ENCODE peak calls at places on chromosome 6, in nine cellular contexts. One of them, this sample, is unnamed.

GRCh38 chr6:12962529-12962928 is 246.0 kb downstream of the PHACTR1 start:
- DNase-seq in hippocampal formation: no peak
- DNase-seq in SK-MEL-5: no peak
- DNase-seq in activated B cell treated with CpG ODN at 0.5 μM for 24 hours: no peak
- DNase-seq in left cardiac atrium: no peak
- DNase-seq in T-helper 1 cell: no peak
- DNase-seq in HEK293T: no peak
- DNase-seq in EL: no peak
- DNase-seq in heart left ventricle: no peak
- DNase-seq in this sample: no peak

GRCh38 chr6:158751842-158752424 is 67.2 kb downstream of the EZR start:
- DNase-seq in hippocampal formation: no peak
- DNase-seq in SK-MEL-5: no peak
- DNase-seq in activated B cell treated with CpG ODN at 0.5 μM for 24 hours: no peak
- DNase-seq in left cardiac atrium: no peak
- DNase-seq in T-helper 1 cell: no peak
- DNase-seq in HEK293T: no peak
- DNase-seq in EL: no peak
- DNase-seq in heart left ventricle: no peak
- DNase-seq in this sample: no peak

GRCh38 chr6:17842014-17842776 is 135.5 kb upstream of the NUP153 start:
- DNase-seq in hippocampal formation: no peak
- DNase-seq in SK-MEL-5: peak; percentile 35
- DNase-seq in activated B cell treated with CpG ODN at 0.5 μM for 24 hours: no peak
- DNase-seq in left cardiac atrium: no peak
- DNase-seq in T-helper 1 cell: no peak
- DNase-seq in HEK293T: no peak
- DNase-seq in EL: no peak
- DNase-seq in heart left ventricle: no peak
- DNase-seq in this sample: no peak

GRCh38 chr6:79334674-79335073 is 100.2 kb upstream of the HMGN3 start:
- DNase-seq in hippocampal formation: no peak
- DNase-seq in SK-MEL-5: no peak
- DNase-seq in activated B cell treated with CpG ODN at 0.5 μM for 24 hours: no peak
- DNase-seq in left cardiac atrium: no peak
- DNase-seq in T-helper 1 cell: no peak
- DNase-seq in HEK293T: no peak
- DNase-seq in EL: no peak
- DNase-seq in heart left ventricle: no peak
- DNase-seq in this sample: no peak

GRCh38 chr6:43274916-43275597 is 23.0 kb upstream of the SLC22A7 start:
- DNase-seq in hippocampal formation: no peak
- DNase-seq in SK-MEL-5: no peak
- DNase-seq in activated B cell treated with CpG ODN at 0.5 μM for 24 hours: peak; percentile 55
- DNase-seq in left cardiac atrium: no peak
- DNase-seq in T-helper 1 cell: no peak
- DNase-seq in HEK293T: no peak
- DNase-seq in EL: no peak
- DNase-seq in heart left ventricle: no peak
- DNase-seq in this sample: no peak

GRCh38 chr6:166954118-166954713 is 2.1 kb downstream of the RNASET2 start:
- DNase-seq in hippocampal formation: no peak
- DNase-seq in SK-MEL-5: no peak
- DNase-seq in activated B cell treated with CpG ODN at 0.5 μM for 24 hours: no peak
- DNase-seq in left cardiac atrium: no peak
- DNase-seq in T-helper 1 cell: no peak
- DNase-seq in HEK293T: no peak
- DNase-seq in EL: no peak
- DNase-seq in heart left ventricle: no peak
- DNase-seq in this sample: no peak

GRCh38 chr6:120826253-120826652 is 508.0 kb downstream of the TBC1D32 start:
- DNase-seq in hippocampal formation: no peak
- DNase-seq in SK-MEL-5: peak; percentile 47
- DNase-seq in activated B cell treated with CpG ODN at 0.5 μM for 24 hours: no peak
- DNase-seq in left cardiac atrium: peak; percentile 14
- DNase-seq in T-helper 1 cell: no peak
- DNase-seq in HEK293T: peak; percentile 49
- DNase-seq in EL: no peak
- DNase-seq in heart left ventricle: no peak
- DNase-seq in this sample: no peak

GRCh38 chr6:135525550-135525949 is 28.0 kb upstream of the AHI1 start:
- DNase-seq in hippocampal formation: no peak
- DNase-seq in SK-MEL-5: no peak
- DNase-seq in activated B cell treated with CpG ODN at 0.5 μM for 24 hours: no peak
- DNase-seq in left cardiac atrium: no peak
- DNase-seq in T-helper 1 cell: no peak
- DNase-seq in HEK293T: no peak
- DNase-seq in EL: no peak
- DNase-seq in heart left ventricle: no peak
- DNase-seq in this sample: no peak

GRCh38 chr6:78861509-78861908 is 5.8 kb upstream of the IRAK1BP1 start:
- DNase-seq in hippocampal formation: no peak
- DNase-seq in SK-MEL-5: no peak
- DNase-seq in activated B cell treated with CpG ODN at 0.5 μM for 24 hours: no peak
- DNase-seq in left cardiac atrium: no peak
- DNase-seq in T-helper 1 cell: no peak
- DNase-seq in HEK293T: peak; percentile 7
- DNase-seq in EL: no peak
- DNase-seq in heart left ventricle: no peak
- DNase-seq in this sample: no peak

GRCh38 chr6:148818939-148819575 is 72.2 kb downstream of the UST start:
- DNase-seq in hippocampal formation: no peak
- DNase-seq in SK-MEL-5: no peak
- DNase-seq in activated B cell treated with CpG ODN at 0.5 μM for 24 hours: no peak
- DNase-seq in left cardiac atrium: no peak
- DNase-seq in T-helper 1 cell: no peak
- DNase-seq in HEK293T: no peak
- DNase-seq in EL: peak; percentile 44
- DNase-seq in heart left ventricle: no peak
- DNase-seq in this sample: no peak

GRCh38 chr6:162907876-162908481 is 180.2 kb downstream of the PACRG start:
- DNase-seq in hippocampal formation: no peak
- DNase-seq in SK-MEL-5: peak; percentile 54
- DNase-seq in activated B cell treated with CpG ODN at 0.5 μM for 24 hours: no peak
- DNase-seq in left cardiac atrium: no peak
- DNase-seq in T-helper 1 cell: no peak
- DNase-seq in HEK293T: no peak
- DNase-seq in EL: peak; percentile 32
- DNase-seq in heart left ventricle: no peak
- DNase-seq in this sample: no peak

GRCh38 chr6:50905297-50905696 is 86.6 kb downstream of the TFAP2B start:
- DNase-seq in hippocampal formation: no peak
- DNase-seq in SK-MEL-5: no peak
- DNase-seq in activated B cell treated with CpG ODN at 0.5 μM for 24 hours: no peak
- DNase-seq in left cardiac atrium: no peak
- DNase-seq in T-helper 1 cell: no peak
- DNase-seq in HEK293T: no peak
- DNase-seq in EL: no peak
- DNase-seq in heart left ventricle: no peak
- DNase-seq in this sample: no peak

GRCh38 chr6:149079456-149079855 is 238.1 kb upstream of the TAB2 start:
- DNase-seq in hippocampal formation: no peak
- DNase-seq in SK-MEL-5: no peak
- DNase-seq in activated B cell treated with CpG ODN at 0.5 μM for 24 hours: no peak
- DNase-seq in left cardiac atrium: no peak
- DNase-seq in T-helper 1 cell: no peak
- DNase-seq in HEK293T: no peak
- DNase-seq in EL: no peak
- DNase-seq in heart left ventricle: no peak
- DNase-seq in this sample: no peak

GRCh38 chr6:31350551-31350950 is 6.4 kb downstream of the HLA-B start:
- DNase-seq in hippocampal formation: no peak
- DNase-seq in SK-MEL-5: no peak
- DNase-seq in activated B cell treated with CpG ODN at 0.5 μM for 24 hours: no peak
- DNase-seq in left cardiac atrium: no peak
- DNase-seq in T-helper 1 cell: no peak
- DNase-seq in HEK293T: no peak
- DNase-seq in EL: no peak
- DNase-seq in heart left ventricle: no peak
- DNase-seq in this sample: no peak

GRCh38 chr6:36128073-36128472 is 2.2 kb upstream of the MAPK13 start:
- DNase-seq in hippocampal formation: no peak
- DNase-seq in SK-MEL-5: no peak
- DNase-seq in activated B cell treated with CpG ODN at 0.5 μM for 24 hours: no peak
- DNase-seq in left cardiac atrium: no peak
- DNase-seq in T-helper 1 cell: no peak
- DNase-seq in HEK293T: no peak
- DNase-seq in EL: no peak
- DNase-seq in heart left ventricle: no peak
- DNase-seq in this sample: no peak

GRCh38 chr6:89443658-89444057 is 10.7 kb downstream of the ANKRD6 start:
- DNase-seq in hippocampal formation: no peak
- DNase-seq in SK-MEL-5: no peak
- DNase-seq in activated B cell treated with CpG ODN at 0.5 μM for 24 hours: no peak
- DNase-seq in left cardiac atrium: no peak
- DNase-seq in T-helper 1 cell: no peak
- DNase-seq in HEK293T: no peak
- DNase-seq in EL: no peak
- DNase-seq in heart left ventricle: no peak
- DNase-seq in this sample: no peak

GRCh38 chr6:85460951-85461805 is 11.3 kb downstream of the NT5E start:
- DNase-seq in hippocampal formation: no peak
- DNase-seq in SK-MEL-5: peak; percentile 96
- DNase-seq in activated B cell treated with CpG ODN at 0.5 μM for 24 hours: no peak
- DNase-seq in left cardiac atrium: no peak
- DNase-seq in T-helper 1 cell: no peak
- DNase-seq in HEK293T: no peak
- DNase-seq in EL: peak; percentile 65
- DNase-seq in heart left ventricle: no peak
- DNase-seq in this sample: no peak

GRCh38 chr6:44537306-44538049 is 150.0 kb downstream of the CDC5L start:
- DNase-seq in hippocampal formation: no peak
- DNase-seq in SK-MEL-5: no peak
- DNase-seq in activated B cell treated with CpG ODN at 0.5 μM for 24 hours: no peak
- DNase-seq in left cardiac atrium: no peak
- DNase-seq in T-helper 1 cell: no peak
- DNase-seq in HEK293T: no peak
- DNase-seq in EL: no peak
- DNase-seq in heart left ventricle: no peak
- DNase-seq in this sample: no peak

GRCh38 chr6:142728910-142729481 is 216.0 kb downstream of the HIVEP2 start:
- DNase-seq in hippocampal formation: no peak
- DNase-seq in SK-MEL-5: no peak
- DNase-seq in activated B cell treated with CpG ODN at 0.5 μM for 24 hours: no peak
- DNase-seq in left cardiac atrium: peak; percentile 24
- DNase-seq in T-helper 1 cell: no peak
- DNase-seq in HEK293T: no peak
- DNase-seq in EL: peak; percentile 79
- DNase-seq in heart left ventricle: no peak
- DNase-seq in this sample: no peak

GRCh38 chr6:158911746-158912158 is 88.2 kb downstream of the RSPH3 start:
- DNase-seq in hippocampal formation: no peak
- DNase-seq in SK-MEL-5: no peak
- DNase-seq in activated B cell treated with CpG ODN at 0.5 μM for 24 hours: no peak
- DNase-seq in left cardiac atrium: no peak
- DNase-seq in T-helper 1 cell: no peak
- DNase-seq in HEK293T: no peak
- DNase-seq in EL: no peak
- DNase-seq in heart left ventricle: no peak
- DNase-seq in this sample: no peak

GRCh38 chr6:56819604-56820003 is 135.3 kb upstream of the BEND6 start:
- DNase-seq in hippocampal formation: no peak
- DNase-seq in SK-MEL-5: peak; percentile 55
- DNase-seq in activated B cell treated with CpG ODN at 0.5 μM for 24 hours: no peak
- DNase-seq in left cardiac atrium: no peak
- DNase-seq in T-helper 1 cell: no peak
- DNase-seq in HEK293T: no peak
- DNase-seq in EL: no peak
- DNase-seq in heart left ventricle: no peak
- DNase-seq in this sample: no peak

GRCh38 chr6:106702451-106703110 is 73.2 kb downstream of the QRSL1 start:
- DNase-seq in hippocampal formation: no peak
- DNase-seq in SK-MEL-5: no peak
- DNase-seq in activated B cell treated with CpG ODN at 0.5 μM for 24 hours: peak; percentile 30
- DNase-seq in left cardiac atrium: no peak
- DNase-seq in T-helper 1 cell: no peak
- DNase-seq in HEK293T: no peak
- DNase-seq in EL: no peak
- DNase-seq in heart left ventricle: no peak
- DNase-seq in this sample: peak; percentile 25

GRCh38 chr6:90490030-90490429 is 96.8 kb downstream of the MAP3K7 start:
- DNase-seq in hippocampal formation: no peak
- DNase-seq in SK-MEL-5: no peak
- DNase-seq in activated B cell treated with CpG ODN at 0.5 μM for 24 hours: no peak
- DNase-seq in left cardiac atrium: no peak
- DNase-seq in T-helper 1 cell: no peak
- DNase-seq in HEK293T: no peak
- DNase-seq in EL: no peak
- DNase-seq in heart left ventricle: no peak
- DNase-seq in this sample: no peak

GRCh38 chr6:39898625-39899024 is 35.6 kb downstream of the MOCS1 start:
- DNase-seq in hippocampal formation: no peak
- DNase-seq in SK-MEL-5: no peak
- DNase-seq in activated B cell treated with CpG ODN at 0.5 μM for 24 hours: no peak
- DNase-seq in left cardiac atrium: no peak
- DNase-seq in T-helper 1 cell: no peak
- DNase-seq in HEK293T: no peak
- DNase-seq in EL: no peak
- DNase-seq in heart left ventricle: no peak
- DNase-seq in this sample: no peak

GRCh38 chr6:15893556-15894253 is 230.9 kb upstream of the DTNBP1 start:
- DNase-seq in hippocampal formation: no peak
- DNase-seq in SK-MEL-5: peak; percentile 86
- DNase-seq in activated B cell treated with CpG ODN at 0.5 μM for 24 hours: no peak
- DNase-seq in left cardiac atrium: no peak
- DNase-seq in T-helper 1 cell: no peak
- DNase-seq in HEK293T: peak; percentile 19
- DNase-seq in EL: no peak
- DNase-seq in heart left ventricle: no peak
- DNase-seq in this sample: no peak

GRCh38 chr6:4884646-4885427 is 108.6 kb downstream of the CDYL start:
- DNase-seq in hippocampal formation: no peak
- DNase-seq in SK-MEL-5: no peak
- DNase-seq in activated B cell treated with CpG ODN at 0.5 μM for 24 hours: no peak
- DNase-seq in left cardiac atrium: no peak
- DNase-seq in T-helper 1 cell: no peak
- DNase-seq in HEK293T: no peak
- DNase-seq in EL: no peak
- DNase-seq in heart left ventricle: no peak
- DNase-seq in this sample: no peak

GRCh38 chr6:146289816-146290588 is 253.6 kb upstream of the RAB32 start:
- DNase-seq in hippocampal formation: no peak
- DNase-seq in SK-MEL-5: peak; percentile 98
- DNase-seq in activated B cell treated with CpG ODN at 0.5 μM for 24 hours: no peak
- DNase-seq in left cardiac atrium: no peak
- DNase-seq in T-helper 1 cell: no peak
- DNase-seq in HEK293T: no peak
- DNase-seq in EL: peak; percentile 80
- DNase-seq in heart left ventricle: no peak
- DNase-seq in this sample: no peak

GRCh38 chr6:105458552-105458951 is 55.7 kb upstream of the PREP start:
- DNase-seq in hippocampal formation: no peak
- DNase-seq in SK-MEL-5: no peak
- DNase-seq in activated B cell treated with CpG ODN at 0.5 μM for 24 hours: no peak
- DNase-seq in left cardiac atrium: no peak
- DNase-seq in T-helper 1 cell: no peak
- DNase-seq in HEK293T: no peak
- DNase-seq in EL: no peak
- DNase-seq in heart left ventricle: no peak
- DNase-seq in this sample: no peak

GRCh38 chr6:133456934-133457333 is 215.8 kb downstream of the EYA4 start:
- DNase-seq in hippocampal formation: no peak
- DNase-seq in SK-MEL-5: no peak
- DNase-seq in activated B cell treated with CpG ODN at 0.5 μM for 24 hours: no peak
- DNase-seq in left cardiac atrium: no peak
- DNase-seq in T-helper 1 cell: no peak
- DNase-seq in HEK293T: no peak
- DNase-seq in EL: no peak
- DNase-seq in heart left ventricle: no peak
- DNase-seq in this sample: no peak

GRCh38 chr6:11738681-11739375 is 39.8 kb downstream of the ADTRP start:
- DNase-seq in hippocampal formation: no peak
- DNase-seq in SK-MEL-5: no peak
- DNase-seq in activated B cell treated with CpG ODN at 0.5 μM for 24 hours: no peak
- DNase-seq in left cardiac atrium: no peak
- DNase-seq in T-helper 1 cell: no peak
- DNase-seq in HEK293T: no peak
- DNase-seq in EL: no peak
- DNase-seq in heart left ventricle: no peak
- DNase-seq in this sample: no peak

This sample was measured in upper lobe of left lung.